ENCODE peak calls at places on chromosomes 6 and 20, in eight cellular contexts. B, D, K, T, P, Q, Y and J are unnamed samples.

GRCh38 chr6:145929037-145929633 is 35.0 kb downstream of the SHPRH start:
- DNase-seq in T (no peak), Q (no peak), Y (no peak), K (peak; percentile 47), P (peak; percentile 5), B (peak; percentile 54), D (no peak), J (no peak)

GRCh38 chr6:110317189-110317588 is 41.0 kb downstream of the METTL24 start:
- DNase-seq in Q (no peak), B (no peak), P (no peak), Y (no peak), K (no peak), T (no peak), D (no peak), J (no peak)

GRCh38 chr6:16543491-16543890 is 217.8 kb downstream of the ATXN1 start:
- DNase-seq in D (no peak), P (no peak), T (no peak), Q (no peak), B (no peak), K (no peak), Y (no peak), J (no peak)

GRCh38 chr20:50121858-50122271 is 8.9 kb upstream of the UBE2V1 start:
- DNase-seq in Q (no peak), P (no peak), D (peak; percentile 34), Y (no peak), B (peak; percentile 65), T (peak; percentile 24), K (peak; percentile 65), J (peak; percentile 36)

GRCh38 chr6:1987640-1988039 is 257.8 kb downstream of the GMDS start:
- DNase-seq in K (no peak), D (no peak), P (no peak), Q (no peak), Y (no peak), T (no peak), B (peak; percentile 84), J (no peak)

GRCh38 chr6:112443666-112444065 is 96.5 kb downstream of the RFPL4B start:
- DNase-seq in Q (no peak), B (peak; percentile 2), P (no peak), K (no peak), D (peak; percentile 78), T (no peak), Y (no peak), J (peak; percentile 47)

GRCh38 chr20:48794360-48794759 is 33.4 kb downstream of the PREX1 start:
- DNase-seq in D (no peak), P (no peak), Y (no peak), B (no peak), K (no peak), Q (no peak), T (no peak), J (no peak)

GRCh38 chr20:63891061-63892002 is 3.6 kb upstream of the DNAJC5 start:
- DNase-seq in T (no peak), Y (no peak), Q (no peak), B (no peak), K (no peak), P (no peak), D (no peak), J (no peak)

GRCh38 chr6:100230976-100231316 is 233.8 kb downstream of the SIM1 start:
- DNase-seq in Y (no peak), K (peak; percentile 2), D (no peak), T (no peak), P (no peak), B (peak; percentile 94), Q (no peak), J (no peak)

GRCh38 chr6:117269649-117270120 is 4.3 kb downstream of the VGLL2 start:
- DNase-seq in T (no peak), D (no peak), P (no peak), Y (no peak), B (no peak), Q (no peak), K (no peak), J (no peak)

GRCh38 chr6:19892250-19892649 is 55.1 kb downstream of the ID4 start:
- DNase-seq in P (no peak), B (peak; percentile 98), K (no peak), T (no peak), Y (no peak), Q (no peak), D (no peak), J (no peak)

GRCh38 chr20:37516697-37517370 is 4.2 kb upstream of the NNAT start:
- DNase-seq in Y (no peak), T (peak; percentile 97), Q (no peak), B (no peak), D (no peak), K (no peak), P (no peak), J (no peak)

GRCh38 chr6:17311595-17312311 is 30.6 kb downstream of the RBM24 start:
- DNase-seq in Q (no peak), T (no peak), B (peak; percentile 11), K (peak; percentile 87), D (no peak), P (no peak), Y (no peak), J (no peak)

GRCh38 chr20:33753763-33754162 is 22.0 kb downstream of the ZNF341 start:
- DNase-seq in T (no peak), Y (no peak), K (no peak), P (no peak), B (peak; percentile 53), Q (no peak), D (no peak), J (no peak)

GRCh38 chr6:41059569-41059968 is 6.6 kb downstream of the APOBEC2 start:
- DNase-seq in B (peak; percentile 50), T (no peak), K (no peak), P (no peak), D (no peak), Q (no peak), Y (no peak), J (no peak)

GRCh38 chr6:19465240-19465639 is 371.9 kb upstream of the ID4 start:
- DNase-seq in T (no peak), Y (no peak), P (no peak), Q (no peak), K (no peak), B (no peak), D (no peak), J (no peak)